ENCODE peak calls at places on chromosomes 12 and 14, in six cellular contexts. Y is ascending aorta; D is keratinocyte; X is stimulated activated CD4-positive, alpha-beta T cell treated with anti-CD3 and anti-CD28 coated beads, Interleukin-12 subunit alpha, Interleukin-12 subunit beta, amount 100 ng/mL, for 24 hours; W is cardiac muscle cell; R is body of pancreas. H is an unnamed sample.
A peak's percentile ranks its signal among the peaks of the same experiment; 100 is the strongest.

GRCh38 chr12:80213246-80213645 is 113.9 kb downstream of the OTOGL start:
- DNase-seq in Y (no peak), D (no peak), X (no peak), W (no peak), R (no peak), H (no peak)

GRCh38 chr12:121467638-121468403 is 67.9 kb downstream of the RNF34 start:
- DNase-seq in Y (no peak), D (no peak), X (no peak), W (peak; percentile 40), R (peak; percentile 53), H (no peak)

GRCh38 chr14:54342806-54343205 is 54.0 kb upstream of the CDKN3 start:
- DNase-seq in Y (no peak), D (no peak), X (no peak), W (no peak), R (no peak), H (no peak)

GRCh38 chr12:716506-716905 is 35.9 kb upstream of the WNK1 start:
- DNase-seq in Y (no peak), D (no peak), X (peak; percentile 39), W (peak; percentile 78), R (no peak), H (no peak)

GRCh38 chr12:9043766-9044165 is 54.4 kb downstream of the KLRG1 start:
- DNase-seq in Y (no peak), D (no peak), X (no peak), W (no peak), R (no peak), H (peak; percentile 23)

GRCh38 chr12:3364226-3364625 is 126.8 kb upstream of the PRMT8 start:
- DNase-seq in Y (no peak), D (no peak), X (no peak), W (no peak), R (no peak), H (no peak)

GRCh38 chr12:62130400-62130799 is 129.8 kb upstream of the USP15 start:
- DNase-seq in Y (no peak), D (no peak), X (no peak), W (no peak), R (no peak), H (no peak)

GRCh38 chr12:77294016-77294415 is 228.6 kb upstream of the E2F7 start:
- DNase-seq in Y (no peak), D (no peak), X (no peak), W (peak; percentile 11), R (no peak), H (no peak)

GRCh38 chr14:96582641-96582980 is 80.4 kb downstream of the PAPOLA start:
- DNase-seq in Y (no peak), D (no peak), X (no peak), W (no peak), R (no peak), H (no peak)

GRCh38 chr14:58535084-58535483 is 102.7 kb upstream of the DACT1 start:
- DNase-seq in Y (no peak), D (no peak), X (no peak), W (peak; percentile 74), R (no peak), H (no peak)

GRCh38 chr12:116903818-116904217 is 6.9 kb upstream of the FBXW8 start:
- DNase-seq in Y (no peak), D (no peak), X (no peak), W (no peak), R (no peak), H (no peak)

GRCh38 chr14:55713496-55713895 is 133.5 kb downstream of the KTN1 start:
- DNase-seq in Y (no peak), D (no peak), X (no peak), W (peak; percentile 20), R (no peak), H (no peak)

GRCh38 chr14:23171251-23171975 is 12.0 kb downstream of the SLC7A8 start:
- DNase-seq in Y (no peak), D (no peak), X (no peak), W (no peak), R (peak; percentile 42), H (no peak)

GRCh38 chr14:34098045-34098984 is 147.4 kb upstream of the EGLN3 start:
- DNase-seq in Y (no peak), D (no peak), X (no peak), W (peak; percentile 76), R (peak; percentile 44), H (peak; percentile 10)

GRCh38 chr12:6946033-6946919 is 2.5 kb downstream of the C12orf57 start:
- DNase-seq in Y (no peak), D (no peak), X (no peak), W (peak; percentile 39), R (peak; percentile 99), H (no peak)

H was measured in cerebellar nuclear complex.